ENCODE peak calls at places on chromosomes 12 and 14, in nine cellular contexts. X is fibroblast of lung, Z is kidney, B is body of pancreas, O is breast epithelium, F is Peyer's patch, G is transverse colon, R is left lung, M is pancreas. N is an unnamed sample.

GRCh38 chr14:54662491-54663116 is 95.7 kb downstream of the SAMD4A start:
- DNase-seq in X (no peak), Z (no peak), B (no peak), O (no peak), F (no peak), G (no peak), R (no peak), M (no peak), N (no peak)

GRCh38 chr12:112190626-112191025 is 65.3 kb downstream of the TRAFD1 start:
- DNase-seq in X (no peak), Z (no peak), B (peak; percentile 61), O (no peak), F (peak; percentile 77), G (peak; percentile 77), R (no peak), M (peak; percentile 61), N (no peak)

GRCh38 chr14:52350445-52350844 is 36.3 kb downstream of the PTGER2 start:
- DNase-seq in X (no peak), Z (no peak), B (no peak), O (no peak), F (no peak), G (no peak), R (no peak), M (no peak), N (no peak)

GRCh38 chr12:45637706-45638105 is 91.8 kb upstream of the ARID2 start:
- DNase-seq in X (peak; percentile 75), Z (no peak), B (no peak), O (no peak), F (no peak), G (no peak), R (no peak), M (no peak), N (no peak)

GRCh38 chr12:85527192-85527591 is 247.2 kb downstream of the ALX1 start:
- DNase-seq in X (no peak), Z (no peak), B (no peak), O (no peak), F (no peak), G (no peak), R (no peak), M (no peak), N (no peak)

GRCh38 chr14:98231210-98231609 is 1040.8 kb downstream of the BCL11B start:
- DNase-seq in X (no peak), Z (no peak), B (no peak), O (no peak), F (no peak), G (no peak), R (no peak), M (no peak), N (no peak)

GRCh38 chr12:27179399-27180214 is 64.5 kb upstream of the STK38L start:
- DNase-seq in X (peak; percentile 100), Z (no peak), B (peak; percentile 42), O (no peak), F (no peak), G (no peak), R (no peak), M (no peak), N (no peak)

GRCh38 chr12:22306311-22306710 is 28.2 kb downstream of the ST8SIA1 start:
- DNase-seq in X (peak; percentile 67), Z (no peak), B (no peak), O (no peak), F (no peak), G (no peak), R (no peak), M (no peak), N (no peak)

GRCh38 chr12:113850309-113851056 is 115.6 kb downstream of the RBM19 start:
- DNase-seq in X (peak; percentile 62), Z (no peak), B (no peak), O (no peak), F (no peak), G (peak; percentile 18), R (no peak), M (no peak), N (peak; percentile 86)

GRCh38 chr12:53523131-53523530 is 15.8 kb upstream of the NPFF start:
- DNase-seq in X (no peak), Z (no peak), B (no peak), O (no peak), F (no peak), G (no peak), R (no peak), M (no peak), N (no peak)

GRCh38 chr14:88993946-88994345 is 169.5 kb downstream of the TTC8 start:
- DNase-seq in X (peak; percentile 89), Z (no peak), B (no peak), O (no peak), F (no peak), G (no peak), R (no peak), M (no peak), N (no peak)

GRCh38 chr14:35631071-35631805 is 97.3 kb downstream of the INSM2 start:
- DNase-seq in X (peak; percentile 5), Z (no peak), B (no peak), O (no peak), F (no peak), G (no peak), R (no peak), M (no peak), N (no peak)

DNA sequence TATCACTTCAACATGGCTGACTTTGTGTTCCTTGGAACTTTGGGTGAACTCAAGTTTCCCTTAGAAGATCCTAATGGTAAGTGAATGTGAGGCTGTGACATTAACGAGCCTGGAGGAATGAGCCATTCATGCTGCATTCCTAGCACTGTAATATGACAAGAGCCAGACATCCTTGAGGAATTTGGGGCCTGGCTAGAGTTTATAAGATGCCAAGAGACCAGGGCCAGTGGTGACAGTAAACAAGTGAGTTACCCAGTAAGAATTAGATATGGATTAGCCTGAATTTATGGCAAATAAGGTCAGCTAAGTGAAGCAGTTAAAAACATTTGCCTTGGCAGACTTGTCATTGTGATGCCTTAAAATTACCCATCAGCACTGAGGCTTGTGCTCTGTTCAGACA is 232.4 kb downstream of the AKAP6 start:
- DNase-seq in X (peak; percentile 80), Z (no peak), B (no peak), O (no peak), F (no peak), G (no peak), R (no peak), M (no peak), N (no peak)
- H3K27ac ChIP-seq in X (no peak overlapping the region), Z (no peak overlapping the region), B (no peak overlapping the region), O (no peak overlapping the region), F (no peak overlapping the region), G (peak overlapping the region; percentile 49), R (no peak overlapping the region), M (no peak overlapping the region), N (peak overlapping the region; percentile 38)

GRCh38 chr12:126915309-126915708 is 1351.7 kb upstream of the TMEM132C start:
- DNase-seq in X (no peak), Z (no peak), B (no peak), O (no peak), F (no peak), G (no peak), R (no peak), M (no peak), N (no peak)
- H3K9me3 ChIP-seq in X (no peaks in the 10 kb centered on the region), Z (no peaks in the 10 kb centered on the region), B (no peaks in the 10 kb centered on the region), O (no peaks in the 10 kb centered on the region), F (no peaks in the 10 kb centered on the region), G (no peaks in the 10 kb centered on the region), R (peaks cover 8% of the 10 kb centered on the region), M (no peaks in the 10 kb centered on the region), N (no peaks in the 10 kb centered on the region)

GRCh38 chr12:10717410-10717809 is 5.7 kb downstream of the YBX3 start:
- DNase-seq in X (peak; percentile 51), Z (no peak), B (no peak), O (no peak), F (no peak), G (no peak), R (no peak), M (no peak), N (no peak)
- H3K4me1 ChIP-seq in X (peaks cover 7% of the 10 kb centered on the region), Z (peaks cover 35% of the 10 kb centered on the region), B (peaks cover 61% of the 10 kb centered on the region), O (no peaks in the 10 kb centered on the region), F (no peaks in the 10 kb centered on the region), G (peaks cover 57% of the 10 kb centered on the region), R (peaks cover 35% of the 10 kb centered on the region), M (peaks cover 37% of the 10 kb centered on the region), N (peaks cover 45% of the 10 kb centered on the region)

GRCh38 chr12:52243264-52243773 is 10.3 kb downstream of the KRT7 start:
- DNase-seq in X (peak; percentile 53), Z (no peak), B (peak; percentile 57), O (peak; percentile 75), F (no peak), G (no peak), R (no peak), M (no peak), N (no peak)
- H3K27ac ChIP-seq in X (no peak overlapping the region), Z (peak overlapping the region; percentile 86), B (peak overlapping the region; percentile 99), O (peak overlapping the region; percentile 98), F (no peak overlapping the region), G (peak overlapping the region; percentile 61), R (peak overlapping the region; percentile 66), M (peak overlapping the region; percentile 95), N (peak overlapping the region; percentile 67)

N was measured in tibial artery.